ENCODE peak calls at places on chromosomes 7 and 10, in nine cellular contexts. B is fibroblast of mammary gland; S is A172; E is A549; X is left cardiac atrium; N is HTR-8/SVneo; V is NCI-H1105 treated with DMSO at 0.1 percent for 48 hours; C is stimulated activated effector memory CD8-positive, alpha-beta T cell treated with anti-CD3 and anti-CD28 coated beads, Interleukin-12 subunit alpha, Interleukin-12 subunit beta, amount 100 ng/mL, for 72 hours; U is BJ. G is an unnamed sample.

GRCh38 chr7:85381212-85381611 is 194.4 kb upstream of the SEMA3D start:
- DNase-seq in U (no peak), S (no peak), B (no peak), N (no peak), E (no peak), V (no peak), C (no peak), X (no peak), G (no peak)

GRCh38 chr7:84492565-84493034 is 298.0 kb upstream of the SEMA3A start:
- DNase-seq in N (no peak), C (no peak), U (peak; percentile 71), S (no peak), E (no peak), B (peak; percentile 69), V (no peak), X (no peak), G (no peak)

GRCh38 chr7:76073335-76073990 is 25.6 kb downstream of the MDH2 start:
- DNase-seq in E (no peak), S (no peak), B (no peak), V (no peak), C (no peak), X (no peak), U (no peak), N (no peak), G (no peak)

GRCh38 chr7:101924171-101924570 is 106.7 kb downstream of the CUX1 start:
- DNase-seq in X (no peak), C (no peak), E (no peak), U (peak; percentile 60), N (peak; percentile 13), S (peak; percentile 94), V (no peak), B (peak; percentile 65), G (no peak)

GRCh38 chr7:146115665-146116451 is 743 bp upstream of the CNTNAP2 start:
- DNase-seq in C (no peak), S (peak; percentile 13), E (no peak), N (peak; percentile 1), U (no peak), V (peak; percentile 79), X (peak; percentile 54), B (peak; percentile 23), G (peak; percentile 49)

GRCh38 chr7:37961251-37961650 is 40.8 kb downstream of the EPDR1 start:
- DNase-seq in X (no peak), E (no peak), N (no peak), C (no peak), S (no peak), V (no peak), U (no peak), B (no peak), G (no peak)

GRCh38 chr7:157484411-157485081 is 147.7 kb downstream of the DNAJB6 start:
- DNase-seq in N (no peak), V (no peak), X (no peak), B (no peak), E (no peak), S (no peak), C (no peak), U (no peak), G (no peak)

GRCh38 chr10:49071221-49071761 is 44.0 kb downstream of the VSTM4 start:
- DNase-seq in N (no peak), B (no peak), X (no peak), V (no peak), S (peak; percentile 10), E (no peak), C (no peak), U (no peak), G (no peak)

GRCh38 chr10:3077940-3078630 is 10.7 kb downstream of the PFKP start:
- DNase-seq in B (no peak), E (no peak), N (no peak), V (no peak), C (no peak), X (no peak), U (no peak), S (no peak), G (no peak)

GRCh38 chr10:11602357-11602756 is 9.1 kb downstream of the USP6NL start:
- DNase-seq in X (no peak), S (no peak), E (no peak), N (no peak), C (no peak), B (no peak), V (no peak), U (no peak), G (no peak)

GRCh38 chr10:93992400-93993030 is 1.2 kb upstream of the PLCE1 start:
- DNase-seq in B (peak; percentile 14), N (no peak), V (no peak), E (peak; percentile 62), S (no peak), X (no peak), C (no peak), U (no peak), G (no peak)

GRCh38 chr10:28878236-28878970 is 201.1 kb downstream of the BAMBI start:
- DNase-seq in U (no peak), X (no peak), C (no peak), V (no peak), N (no peak), B (no peak), S (no peak), E (no peak), G (no peak)

GRCh38 chr7:54985405-54986360 is 33.1 kb upstream of the EGFR start:
- DNase-seq in E (peak; percentile 70), B (peak; percentile 94), V (no peak), N (peak; percentile 73), S (peak; percentile 93), X (no peak), U (peak; percentile 74), C (no peak), G (no peak)

GRCh38 chr7:129975309-129975708 is 22.5 kb upstream of the UBE2H start:
- DNase-seq in X (no peak), B (no peak), E (no peak), U (no peak), N (no peak), S (no peak), C (no peak), V (no peak), G (no peak)

GRCh38 chr10:114538544-114538906 is 119.5 kb downstream of the ABLIM1 start:
- DNase-seq in U (no peak), X (no peak), S (no peak), B (no peak), N (no peak), E (no peak), V (no peak), C (no peak), G (peak; percentile 97)

GRCh38 chr10:119522747-119523426 is 19.6 kb downstream of the RGS10 start:
- DNase-seq in V (no peak), N (no peak), E (no peak), U (no peak), X (no peak), S (peak; percentile 93), B (no peak), C (no peak), G (no peak)

GRCh38 chr10:102384606-102385429 is 10.7 kb upstream of the NFKB2 start:
- DNase-seq in E (no peak), U (no peak), C (no peak), B (peak; percentile 47), S (no peak), N (no peak), V (no peak), X (no peak), G (no peak)

GRCh38 chr10:47136866-47137265 is 163.1 kb upstream of the GDF10 start:
- DNase-seq in E (no peak), U (no peak), S (peak; percentile 10), V (no peak), X (no peak), N (no peak), B (no peak), C (no peak), G (no peak)

GRCh38 chr7:148253629-148254028 is 336.9 kb upstream of the C7orf33 start:
- DNase-seq in E (no peak), S (no peak), N (no peak), B (no peak), X (no peak), V (no peak), C (no peak), U (no peak), G (no peak)

GRCh38 chr10:108578258-108578657 is 1345.1 kb downstream of the XPNPEP1 start:
- DNase-seq in B (no peak), V (no peak), N (no peak), U (no peak), X (no peak), E (no peak), C (no peak), S (no peak), G (no peak)

GRCh38 chr10:90430186-90430585 is 427.7 kb downstream of the HTR7 start:
- DNase-seq in B (no peak), U (no peak), N (no peak), V (no peak), X (no peak), C (no peak), S (no peak), E (no peak), G (no peak)

GRCh38 chr10:22308390-22308789 is 7.8 kb upstream of the COMMD3 start:
- DNase-seq in V (no peak), S (peak; percentile 15), U (no peak), N (no peak), B (peak; percentile 52), E (peak; percentile 46), C (no peak), X (no peak), G (no peak)

GRCh38 chr10:47181057-47181849 is 118.7 kb upstream of the GDF10 start:
- DNase-seq in C (no peak), B (no peak), U (no peak), V (no peak), X (no peak), S (no peak), N (no peak), E (no peak), G (no peak)

GRCh38 chr7:118068-118802 is 74.1 kb upstream of the FAM20C start:
- DNase-seq in S (no peak), B (no peak), E (no peak), U (no peak), C (no peak), V (no peak), N (no peak), X (no peak), G (no peak)

GRCh38 chr7:2934211-2934731 is 90.2 kb upstream of the GNA12 start:
- DNase-seq in X (no peak), E (peak; percentile 55), N (peak; percentile 77), B (peak; percentile 90), S (peak; percentile 92), V (no peak), C (no peak), U (peak; percentile 4), G (no peak)

GRCh38 chr10:20017961-20018360 is 201.7 kb downstream of the PLXDC2 start:
- DNase-seq in C (no peak), N (no peak), B (peak; percentile 43), V (no peak), S (peak; percentile 8), X (no peak), E (no peak), U (no peak), G (no peak)

GRCh38 chr10:70508912-70509366 is 30.4 kb downstream of the PALD1 start:
- DNase-seq in V (no peak), B (no peak), N (no peak), U (no peak), E (no peak), X (peak; percentile 54), C (no peak), S (peak; percentile 65), G (no peak)

GRCh38 chr7:1027285-1028043 is 16.9 kb upstream of the GPR146 start:
- DNase-seq in X (no peak), S (no peak), N (peak; percentile 36), E (no peak), B (peak; percentile 31), U (no peak), V (peak; percentile 19), C (no peak), G (no peak)

GRCh38 chr10:20765066-20765465 is 132.0 kb downstream of the NEBL start:
- DNase-seq in B (peak; percentile 56), S (no peak), E (no peak), N (no peak), U (no peak), X (no peak), V (no peak), C (no peak), G (no peak)

GRCh38 chr10:113576853-113577252 is 24.0 kb downstream of the HABP2 start:
- DNase-seq in N (no peak), E (no peak), V (no peak), X (no peak), U (no peak), C (no peak), S (peak; percentile 38), B (peak; percentile 17), G (no peak)

GRCh38 chr10:14129770-14130169 is 201.0 kb downstream of the FRMD4A start:
- DNase-seq in B (no peak), E (no peak), N (no peak), U (no peak), X (no peak), S (no peak), V (no peak), C (no peak), G (no peak)

G was measured in Jurkat, Clone E6-1.